ENCODE peak calls at places on chromosomes 13 and 19, in ten cellular contexts. C, M, D, E, F, H, O, B, X and Z are unnamed samples.

GRCh38 chr13:48567521-48568331 is 34.8 kb upstream of the RCBTB2 start:
- DNase-seq in C (no peak), M (no peak), D (no peak), E (no peak), F (no peak), H (no peak), O (no peak), B (peak), X (no peak), Z (no peak)

GRCh38 chr19:12774588-12775555 is at the start of gene HOOK2:
- DNase-seq in C (no peak), M (no peak), D (peak), E (no peak), F (no peak), H (no peak), O (peak), B (no peak), X (no peak), Z (peak)

GRCh38 chr19:1495799-1496713 is 5.1 kb downstream of the REEP6 start:
- DNase-seq in C (no peak), M (no peak), D (no peak), E (no peak), F (no peak), H (no peak), O (no peak), B (no peak), X (no peak), Z (no peak)

GRCh38 chr13:40922437-40923040 is 96.6 kb downstream of the ELF1 start:
- DNase-seq in C (no peak), M (no peak), D (no peak), E (peak), F (no peak), H (no peak), O (no peak), B (no peak), X (no peak), Z (no peak)

GRCh38 chr13:52195052-52195837 is 35.8 kb upstream of the NEK3 start:
- DNase-seq in C (peak), M (no peak), D (peak), E (peak), F (no peak), H (peak), O (peak), B (peak), X (peak), Z (no peak)

GRCh38 chr19:56988271-56988670 is 131.5 kb upstream of the USP29 start:
- DNase-seq in C (no peak), M (no peak), D (no peak), E (no peak), F (no peak), H (no peak), O (no peak), B (no peak), X (no peak), Z (no peak)

GRCh38 chr19:52138614-52139290 is 986 bp downstream of the ZNF616 start:
- DNase-seq in C (no peak), M (peak), D (no peak), E (no peak), F (peak), H (no peak), O (no peak), B (peak), X (peak), Z (no peak)

GRCh38 chr13:85541476-85541875 is 257.7 kb downstream of the SLITRK6 start:
- DNase-seq in C (no peak), M (no peak), D (no peak), E (no peak), F (no peak), H (no peak), O (no peak), B (no peak), X (no peak), Z (no peak)

GRCh38 chr13:45016792-45017425 is 27.6 kb downstream of the GPALPP1 start:
- DNase-seq in C (no peak), M (no peak), D (no peak), E (no peak), F (no peak), H (no peak), O (no peak), B (no peak), X (no peak), Z (no peak)
- TF ChIP-seq CTCF in C (no peak), M (no peak), D (no peak), E (no peak), F (no peak), H (no peak), O (no peak), B (no peak), X (no peak), Z (no peak)

GRCh38 chr13:28321751-28322150 is 173.2 kb downstream of the FLT1 start:
- DNase-seq in C (no peak), M (no peak), D (no peak), E (no peak), F (no peak), H (no peak), O (no peak), B (no peak), X (no peak), Z (no peak)
- TF ChIP-seq CTCF in C (no peak), M (no peak), D (no peak), E (no peak), F (no peak), H (no peak), O (no peak), B (no peak), X (no peak), Z (no peak)

DNA sequence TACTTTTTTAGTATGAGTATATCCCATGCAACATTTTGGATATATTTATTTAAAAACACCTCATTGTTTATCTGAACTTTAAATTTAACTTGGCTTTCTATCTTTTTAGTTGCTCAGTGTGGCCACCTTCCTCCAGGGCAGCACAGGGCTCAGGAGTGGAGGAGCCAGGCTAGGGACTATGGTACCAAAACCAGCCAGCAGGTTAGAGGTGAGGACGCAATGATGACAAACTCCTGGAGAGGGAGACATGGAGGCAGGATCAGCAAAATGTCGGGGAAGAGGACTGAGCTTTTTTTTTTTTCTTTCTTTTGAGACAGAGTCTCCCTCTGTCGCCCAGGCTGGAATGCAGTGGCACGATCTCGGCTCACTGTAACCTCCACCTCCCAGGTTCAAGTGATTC is 29.6 kb upstream of the CALM3 start:
- DNase-seq in C (no peak), M (peak), D (no peak), E (no peak), F (peak), H (no peak), O (no peak), B (peak), X (no peak), Z (no peak)
- TF ChIP-seq CTCF in C (no peak), M (peak), D (no peak), E (no peak), F (peak), H (no peak), O (no peak), B (peak), X (no peak), Z (peak)

GRCh38 chr19:58387338-58388174 is 487 bp downstream of the RPS5 start:
- DNase-seq in C (no peak), M (no peak), D (no peak), E (no peak), F (no peak), H (no peak), O (no peak), B (no peak), X (no peak), Z (no peak)
- TF ChIP-seq CTCF in C (no peak), M (no peak), D (no peak), E (no peak), F (no peak), H (peak), O (no peak), B (no peak), X (no peak), Z (no peak)